ENCODE peak calls at places on chromosomes 11 and 22, in ten cellular contexts. One of them, this sample, is unnamed.

GRCh38 chr22:30864441-30865420 is 103.8 kb downstream of the MORC2 start:
- DNase-seq in OCI-LY7: no peak
- DNase-seq in upper lobe of right lung: peak
- DNase-seq in tibial nerve: no peak
- DNase-seq in PC-9: no peak
- DNase-seq in retinal pigment epithelial cell: no peak
- DNase-seq in fibroblast of mammary gland: no peak
- DNase-seq in colonic mucosa: no peak
- DNase-seq in astrocyte of the spinal cord: no peak
- DNase-seq in stomach: no peak
- DNase-seq in this sample: no peak

GRCh38 chr11:123166095-123166559 is 28.9 kb downstream of the CLMP start:
- DNase-seq in OCI-LY7: peak
- DNase-seq in upper lobe of right lung: peak
- DNase-seq in tibial nerve: peak
- DNase-seq in PC-9: no peak
- DNase-seq in retinal pigment epithelial cell: no peak
- DNase-seq in fibroblast of mammary gland: peak
- DNase-seq in colonic mucosa: peak
- DNase-seq in astrocyte of the spinal cord: peak
- DNase-seq in stomach: no peak
- DNase-seq in this sample: peak

GRCh38 chr11:69008774-69009440 is 4.1 kb downstream of the MRGPRF start:
- DNase-seq in OCI-LY7: no peak
- DNase-seq in upper lobe of right lung: peak
- DNase-seq in tibial nerve: peak
- DNase-seq in PC-9: peak
- DNase-seq in retinal pigment epithelial cell: peak
- DNase-seq in fibroblast of mammary gland: peak
- DNase-seq in colonic mucosa: peak
- DNase-seq in astrocyte of the spinal cord: peak
- DNase-seq in stomach: peak
- DNase-seq in this sample: peak

GRCh38 chr22:29994941-29995340 is 85.3 kb upstream of the HORMAD2 start:
- DNase-seq in OCI-LY7: no peak
- DNase-seq in upper lobe of right lung: no peak
- DNase-seq in tibial nerve: no peak
- DNase-seq in PC-9: no peak
- DNase-seq in retinal pigment epithelial cell: peak
- DNase-seq in fibroblast of mammary gland: peak
- DNase-seq in colonic mucosa: peak
- DNase-seq in astrocyte of the spinal cord: peak
- DNase-seq in stomach: no peak
- DNase-seq in this sample: no peak

GRCh38 chr22:44571566-44572413 is 73.8 kb upstream of the RTL6 start:
- DNase-seq in OCI-LY7: no peak
- DNase-seq in upper lobe of right lung: peak
- DNase-seq in tibial nerve: no peak
- DNase-seq in PC-9: no peak
- DNase-seq in retinal pigment epithelial cell: no peak
- DNase-seq in fibroblast of mammary gland: no peak
- DNase-seq in colonic mucosa: no peak
- DNase-seq in astrocyte of the spinal cord: no peak
- DNase-seq in stomach: peak
- DNase-seq in this sample: no peak

GRCh38 chr11:31959711-31960110 is 131.2 kb upstream of the RCN1 start:
- DNase-seq in OCI-LY7: no peak
- DNase-seq in upper lobe of right lung: no peak
- DNase-seq in tibial nerve: no peak
- DNase-seq in PC-9: no peak
- DNase-seq in retinal pigment epithelial cell: no peak
- DNase-seq in fibroblast of mammary gland: peak
- DNase-seq in colonic mucosa: no peak
- DNase-seq in astrocyte of the spinal cord: peak
- DNase-seq in stomach: no peak
- DNase-seq in this sample: no peak

GRCh38 chr11:131192628-131193027 is 177.8 kb upstream of the NTM start:
- DNase-seq in OCI-LY7: no peak
- DNase-seq in upper lobe of right lung: no peak
- DNase-seq in tibial nerve: no peak
- DNase-seq in PC-9: no peak
- DNase-seq in retinal pigment epithelial cell: no peak
- DNase-seq in fibroblast of mammary gland: no peak
- DNase-seq in colonic mucosa: no peak
- DNase-seq in astrocyte of the spinal cord: no peak
- DNase-seq in stomach: no peak
- DNase-seq in this sample: no peak

GRCh38 chr22:47231759-47232158 is 469.3 kb downstream of the TBC1D22A start:
- DNase-seq in OCI-LY7: no peak
- DNase-seq in upper lobe of right lung: no peak
- DNase-seq in tibial nerve: no peak
- DNase-seq in PC-9: no peak
- DNase-seq in retinal pigment epithelial cell: no peak
- DNase-seq in fibroblast of mammary gland: no peak
- DNase-seq in colonic mucosa: no peak
- DNase-seq in astrocyte of the spinal cord: no peak
- DNase-seq in stomach: no peak
- DNase-seq in this sample: no peak

GRCh38 chr22:24541681-24542515 is 13.0 kb downstream of the GUCD1 start:
- DNase-seq in OCI-LY7: no peak
- DNase-seq in upper lobe of right lung: no peak
- DNase-seq in tibial nerve: no peak
- DNase-seq in PC-9: no peak
- DNase-seq in retinal pigment epithelial cell: no peak
- DNase-seq in fibroblast of mammary gland: no peak
- DNase-seq in colonic mucosa: no peak
- DNase-seq in astrocyte of the spinal cord: no peak
- DNase-seq in stomach: no peak
- DNase-seq in this sample: no peak

GRCh38 chr22:24543679-24544243 is 11.2 kb downstream of the GUCD1 start:
- DNase-seq in OCI-LY7: no peak
- DNase-seq in upper lobe of right lung: no peak
- DNase-seq in tibial nerve: no peak
- DNase-seq in PC-9: no peak
- DNase-seq in retinal pigment epithelial cell: no peak
- DNase-seq in fibroblast of mammary gland: no peak
- DNase-seq in colonic mucosa: no peak
- DNase-seq in astrocyte of the spinal cord: no peak
- DNase-seq in stomach: no peak
- DNase-seq in this sample: no peak

GRCh38 chr22:24540470-24540869 is 14.5 kb downstream of the GUCD1 start:
- DNase-seq in OCI-LY7: no peak
- DNase-seq in upper lobe of right lung: no peak
- DNase-seq in tibial nerve: no peak
- DNase-seq in PC-9: no peak
- DNase-seq in retinal pigment epithelial cell: no peak
- DNase-seq in fibroblast of mammary gland: no peak
- DNase-seq in colonic mucosa: no peak
- DNase-seq in astrocyte of the spinal cord: no peak
- DNase-seq in stomach: no peak
- DNase-seq in this sample: no peak

GRCh38 chr22:24543068-24543675 is 11.8 kb downstream of the GUCD1 start:
- DNase-seq in OCI-LY7: no peak
- DNase-seq in upper lobe of right lung: no peak
- DNase-seq in tibial nerve: no peak
- DNase-seq in PC-9: no peak
- DNase-seq in retinal pigment epithelial cell: no peak
- DNase-seq in fibroblast of mammary gland: no peak
- DNase-seq in colonic mucosa: no peak
- DNase-seq in astrocyte of the spinal cord: no peak
- DNase-seq in stomach: peak
- DNase-seq in this sample: no peak

DNA sequence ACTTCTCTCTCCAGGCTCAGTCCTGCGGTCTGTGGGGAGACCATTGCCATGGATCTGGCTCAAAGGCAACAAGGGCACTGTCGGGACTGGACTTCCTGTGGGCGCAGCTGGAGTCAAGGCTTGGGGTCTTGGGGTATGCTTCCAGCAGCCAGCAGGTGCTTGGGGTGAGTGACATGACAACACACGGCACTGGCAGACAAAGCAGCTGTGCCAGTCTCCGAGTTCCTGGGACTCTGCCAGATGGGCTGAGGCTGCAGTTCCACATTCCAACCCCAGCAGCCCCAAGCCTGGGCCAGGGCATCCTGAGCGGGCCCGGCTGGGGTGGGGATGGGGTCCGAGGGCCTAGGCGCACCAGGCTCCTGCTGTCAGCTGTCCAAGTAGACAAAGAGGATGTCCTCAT is 12.3 kb downstream of the GUCD1 start:
- DNase-seq in OCI-LY7: no peak
- DNase-seq in upper lobe of right lung: peak
- DNase-seq in tibial nerve: no peak
- DNase-seq in PC-9: no peak
- DNase-seq in retinal pigment epithelial cell: no peak
- DNase-seq in fibroblast of mammary gland: no peak
- DNase-seq in colonic mucosa: no peak
- DNase-seq in astrocyte of the spinal cord: no peak
- DNase-seq in stomach: peak
- DNase-seq in this sample: no peak
- TF ChIP-seq CTCF in OCI-LY7: no peak
- TF ChIP-seq CTCF in upper lobe of right lung: no peak
- TF ChIP-seq CTCF in tibial nerve: no peak
- TF ChIP-seq CTCF in PC-9: no peak
- TF ChIP-seq CTCF in retinal pigment epithelial cell: no peak
- TF ChIP-seq CTCF in fibroblast of mammary gland: no peak
- TF ChIP-seq CTCF in colonic mucosa: no peak
- TF ChIP-seq CTCF in astrocyte of the spinal cord: no peak
- TF ChIP-seq CTCF in stomach: no peak
- TF ChIP-seq CTCF in this sample: no peak

GRCh38 chr11:106969660-106970059 is 48.6 kb downstream of the GUCY1A2 start:
- DNase-seq in OCI-LY7: no peak
- DNase-seq in upper lobe of right lung: no peak
- DNase-seq in tibial nerve: no peak
- DNase-seq in PC-9: no peak
- DNase-seq in retinal pigment epithelial cell: no peak
- DNase-seq in fibroblast of mammary gland: no peak
- DNase-seq in colonic mucosa: no peak
- DNase-seq in astrocyte of the spinal cord: no peak
- DNase-seq in stomach: no peak
- DNase-seq in this sample: no peak
- H3K4me3 ChIP-seq in OCI-LY7: no peak
- H3K4me3 ChIP-seq in upper lobe of right lung: no peak
- H3K4me3 ChIP-seq in tibial nerve: no peak
- H3K4me3 ChIP-seq in PC-9: no peak
- H3K4me3 ChIP-seq in retinal pigment epithelial cell: no peak
- H3K4me3 ChIP-seq in fibroblast of mammary gland: no peak
- H3K4me3 ChIP-seq in colonic mucosa: no peak
- H3K4me3 ChIP-seq in astrocyte of the spinal cord: no peak
- H3K4me3 ChIP-seq in stomach: no peak
- H3K4me3 ChIP-seq in this sample: no peak

DNA sequence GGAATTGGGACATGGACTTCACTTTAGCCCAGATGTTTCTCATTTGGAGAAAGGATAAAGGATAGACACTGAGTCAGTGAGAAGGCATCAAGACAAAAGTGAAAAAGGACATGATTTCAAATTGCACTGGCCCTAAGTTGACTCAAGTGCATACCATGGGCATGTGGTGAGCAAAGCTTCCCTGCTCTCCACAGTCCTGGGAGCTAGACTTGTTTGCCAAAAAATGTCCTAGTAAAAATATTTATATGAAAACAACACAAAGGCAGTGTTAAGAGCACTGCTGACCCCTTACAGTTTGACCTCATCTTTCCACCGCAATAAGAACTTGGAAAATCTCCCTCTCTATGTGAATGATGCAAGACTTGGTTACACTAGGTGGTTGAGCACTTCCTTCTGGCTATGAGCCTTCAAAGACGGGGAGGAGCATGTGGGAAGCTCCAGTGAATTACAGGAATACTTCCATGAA is 46.5 kb upstream of the FIBIN start:
- DNase-seq in OCI-LY7: no peak
- DNase-seq in upper lobe of right lung: no peak
- DNase-seq in tibial nerve: peak
- DNase-seq in PC-9: no peak
- DNase-seq in retinal pigment epithelial cell: peak
- DNase-seq in fibroblast of mammary gland: peak
- DNase-seq in colonic mucosa: peak
- DNase-seq in astrocyte of the spinal cord: peak
- DNase-seq in stomach: no peak
- DNase-seq in this sample: peak
- TF ChIP-seq CTCF in OCI-LY7: no peak
- TF ChIP-seq CTCF in upper lobe of right lung: no peak
- TF ChIP-seq CTCF in tibial nerve: no peak
- TF ChIP-seq CTCF in PC-9: no peak
- TF ChIP-seq CTCF in retinal pigment epithelial cell: no peak
- TF ChIP-seq CTCF in fibroblast of mammary gland: no peak
- TF ChIP-seq CTCF in colonic mucosa: no peak
- TF ChIP-seq CTCF in astrocyte of the spinal cord: no peak
- TF ChIP-seq CTCF in stomach: no peak
- TF ChIP-seq CTCF in this sample: no peak

GRCh38 chr22:24400037-24400725 is 27.2 kb upstream of the ADORA2A start:
- DNase-seq in OCI-LY7: no peak
- DNase-seq in upper lobe of right lung: no peak
- DNase-seq in tibial nerve: no peak
- DNase-seq in PC-9: no peak
- DNase-seq in retinal pigment epithelial cell: no peak
- DNase-seq in fibroblast of mammary gland: no peak
- DNase-seq in colonic mucosa: no peak
- DNase-seq in astrocyte of the spinal cord: no peak
- DNase-seq in stomach: no peak
- DNase-seq in this sample: no peak

GRCh38 chr22:24400726-24401596 is 26.4 kb upstream of the ADORA2A start:
- DNase-seq in OCI-LY7: peak
- DNase-seq in upper lobe of right lung: no peak
- DNase-seq in tibial nerve: no peak
- DNase-seq in PC-9: no peak
- DNase-seq in retinal pigment epithelial cell: no peak
- DNase-seq in fibroblast of mammary gland: peak
- DNase-seq in colonic mucosa: no peak
- DNase-seq in astrocyte of the spinal cord: no peak
- DNase-seq in stomach: no peak
- DNase-seq in this sample: no peak

GRCh38 chr22:24402460-24403192 is 24.8 kb upstream of the ADORA2A start:
- DNase-seq in OCI-LY7: no peak
- DNase-seq in upper lobe of right lung: no peak
- DNase-seq in tibial nerve: no peak
- DNase-seq in PC-9: peak
- DNase-seq in retinal pigment epithelial cell: peak
- DNase-seq in fibroblast of mammary gland: peak
- DNase-seq in colonic mucosa: peak
- DNase-seq in astrocyte of the spinal cord: peak
- DNase-seq in stomach: peak
- DNase-seq in this sample: peak

GRCh38 chr22:24404561-24405275 is 22.7 kb upstream of the ADORA2A start:
- DNase-seq in OCI-LY7: no peak
- DNase-seq in upper lobe of right lung: no peak
- DNase-seq in tibial nerve: no peak
- DNase-seq in PC-9: no peak
- DNase-seq in retinal pigment epithelial cell: no peak
- DNase-seq in fibroblast of mammary gland: no peak
- DNase-seq in colonic mucosa: no peak
- DNase-seq in astrocyte of the spinal cord: no peak
- DNase-seq in stomach: no peak
- DNase-seq in this sample: no peak

DNA sequence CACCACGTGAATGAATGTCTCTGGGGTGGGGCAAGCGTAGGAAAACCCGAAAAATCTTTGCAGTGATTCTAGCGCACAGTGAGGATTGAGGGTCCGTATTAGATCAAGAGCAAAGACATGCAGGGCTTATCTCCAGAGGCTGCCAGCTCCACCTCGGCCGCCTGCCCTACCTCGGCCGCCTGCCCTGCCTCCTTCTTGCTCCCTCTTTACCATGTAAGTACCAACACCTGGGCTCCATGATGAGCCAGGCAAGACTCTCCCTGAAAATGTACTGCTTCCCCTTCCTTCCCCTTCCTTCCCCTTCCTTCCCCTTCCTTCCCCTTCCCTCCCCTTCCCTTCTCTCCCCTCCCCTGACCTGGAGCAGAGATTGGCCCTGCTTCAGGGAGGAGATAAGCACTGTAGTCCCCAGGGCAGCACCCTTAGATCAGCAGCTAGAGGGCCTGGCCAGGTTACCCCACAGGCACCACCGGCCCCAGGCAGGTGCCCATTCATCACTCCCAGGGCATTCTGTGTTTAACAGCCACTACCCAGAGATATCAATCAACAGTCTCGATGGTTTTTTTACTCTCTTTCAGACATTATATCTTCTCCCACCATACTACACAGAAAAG is 25.5 kb upstream of the ADORA2A start:
- DNase-seq in OCI-LY7: no peak
- DNase-seq in upper lobe of right lung: no peak
- DNase-seq in tibial nerve: no peak
- DNase-seq in PC-9: peak
- DNase-seq in retinal pigment epithelial cell: no peak
- DNase-seq in fibroblast of mammary gland: no peak
- DNase-seq in colonic mucosa: no peak
- DNase-seq in astrocyte of the spinal cord: no peak
- DNase-seq in stomach: no peak
- DNase-seq in this sample: no peak
- H3K4me3 ChIP-seq in OCI-LY7: no peak
- H3K4me3 ChIP-seq in upper lobe of right lung: no peak
- H3K4me3 ChIP-seq in tibial nerve: no peak
- H3K4me3 ChIP-seq in PC-9: peak
- H3K4me3 ChIP-seq in retinal pigment epithelial cell: no peak
- H3K4me3 ChIP-seq in fibroblast of mammary gland: no peak
- H3K4me3 ChIP-seq in colonic mucosa: peak
- H3K4me3 ChIP-seq in astrocyte of the spinal cord: no peak
- H3K4me3 ChIP-seq in stomach: no peak
- H3K4me3 ChIP-seq in this sample: no peak